ENCODE peak calls at places on chromosomes 13 and 19, in four cellular contexts. Q, E, J and H are unnamed samples.

GRCh38 chr13:29756506-29756905 is 93.9 kb downstream of the UBL3 start:
- DNase-seq in J (no peak), Q (no peak), E (no peak), H (no peak)

GRCh38 chr13:49246850-49247721 is 639 bp upstream of the CDADC1 start:
- DNase-seq in E (no peak), Q (no peak), J (no peak), H (no peak)

GRCh38 chr13:110218601-110219201 is 88.3 kb downstream of the COL4A1 start:
- DNase-seq in E (no peak), J (no peak), Q (no peak), H (peak; percentile 67)

GRCh38 chr13:31749929-31750328 is 10.6 kb downstream of the RXFP2 start:
- DNase-seq in Q (no peak), E (no peak), J (no peak), H (no peak)

GRCh38 chr19:28154077-28154476 is 1058.9 kb downstream of the UQCRFS1 start:
- DNase-seq in Q (no peak), J (no peak), E (no peak), H (no peak)

GRCh38 chr13:70249332-70250064 is 141.2 kb upstream of the KLHL1 start:
- DNase-seq in Q (no peak), E (no peak), J (peak; percentile 57), H (peak; percentile 89)

GRCh38 chr13:46864941-46865340 is 31.9 kb downstream of the HTR2A start:
- DNase-seq in Q (no peak), J (no peak), E (no peak), H (no peak)

GRCh38 chr19:13066231-13066630 is 36.4 kb downstream of the LYL1 start:
- DNase-seq in E (no peak), J (no peak), Q (no peak), H (no peak)

GRCh38 chr19:47093841-47094240 is 19.7 kb downstream of the ZC3H4 start:
- DNase-seq in Q (no peak), J (no peak), E (no peak), H (no peak)

GRCh38 chr13:42906257-42906656 is 85.8 kb downstream of the EPSTI1 start:
- DNase-seq in J (no peak), E (no peak), Q (no peak), H (no peak)

GRCh38 chr19:15324791-15325519 is 7.4 kb downstream of the BRD4 start:
- DNase-seq in E (no peak), Q (no peak), J (peak; percentile 74), H (no peak)